ENCODE peak calls at places on chromosome 22, in six cellular contexts. A is transverse colon, X is heart left ventricle, H is PC-9, B is sigmoid colon, T is keratinocyte. P is an unnamed sample.

GRCh38 chr22:20615021-20615420 is 107.6 kb downstream of the MED15 start:
- DNase-seq in H (no peak), B (no peak), A (no peak), T (no peak), X (no peak), P (no peak)

GRCh38 chr22:22745225-22746060 is 101.0 kb downstream of the GGTLC2 start:
- DNase-seq in T (no peak), B (no peak), A (peak), X (no peak), H (peak), P (no peak)

GRCh38 chr22:36355362-36355761 is 32.4 kb downstream of the MYH9 start:
- DNase-seq in T (no peak), A (no peak), H (no peak), X (no peak), B (no peak), P (no peak)

GRCh38 chr22:49823289-49824045 is 4.2 kb downstream of the BRD1 start:
- DNase-seq in A (no peak), T (no peak), X (no peak), H (no peak), B (no peak), P (no peak)

GRCh38 chr22:47620391-47620790 is 857.9 kb downstream of the TBC1D22A start:
- DNase-seq in T (no peak), X (no peak), H (no peak), A (no peak), B (peak), P (peak)

GRCh38 chr22:25772288-25772687 is 30.3 kb downstream of the MYO18B start:
- DNase-seq in A (no peak), H (no peak), B (no peak), T (no peak), X (no peak), P (no peak)

GRCh38 chr22:43004362-43005035 is 10.4 kb downstream of the PACSIN2 start:
- DNase-seq in A (peak), B (no peak), T (no peak), X (no peak), H (no peak), P (no peak)

GRCh38 chr22:41508770-41509170 is 35.5 kb downstream of the POLR3H start:
- DNase-seq in H (no peak), T (no peak), B (peak), A (no peak), X (peak), P (no peak)

GRCh38 chr22:32587449-32587848 is 112.8 kb downstream of the FBXO7 start:
- DNase-seq in H (no peak), T (no peak), B (peak), X (no peak), A (no peak), P (no peak)

GRCh38 chr22:38295339-38295738 is 21.9 kb downstream of the CSNK1E start:
- DNase-seq in B (no peak), A (no peak), H (no peak), T (no peak), X (no peak), P (no peak)

GRCh38 chr22:44575344-44576268 is 77.6 kb upstream of the RTL6 start:
- DNase-seq in H (no peak), A (no peak), B (peak), T (no peak), X (no peak), P (no peak)